ENCODE peak calls at places on chromosomes 12 and 14, in seven cellular contexts. One of them, this sample, is unnamed.

GRCh38 chr12:53495903-53496751 is 3.1 kb downstream of the MAP3K12 start:
- DNase-seq in HepG2: peak
- DNase-seq in SK-N-SH: no peak
- DNase-seq in HCT116: no peak
- DNase-seq in H1: no peak
- DNase-seq in K562: peak
- DNase-seq in GM12878: peak
- DNase-seq in this sample: no peak

GRCh38 chr12:107759410-107759809 is 1.5 kb downstream of the PRDM4 start:
- DNase-seq in K562: peak
- DNase-seq in HCT116: peak
- DNase-seq in SK-N-SH: no peak
- DNase-seq in GM12878: no peak
- DNase-seq in HepG2: peak
- DNase-seq in H1: no peak
- DNase-seq in this sample: peak

GRCh38 chr14:88849717-88850116 is 25.3 kb downstream of the TTC8 start:
- DNase-seq in SK-N-SH: no peak
- DNase-seq in K562: no peak
- DNase-seq in H1: no peak
- DNase-seq in GM12878: no peak
- DNase-seq in HepG2: no peak
- DNase-seq in HCT116: no peak
- DNase-seq in this sample: no peak

GRCh38 chr12:40689576-40689975 is 2.7 kb upstream of the CNTN1 start:
- DNase-seq in GM12878: no peak
- DNase-seq in HepG2: no peak
- DNase-seq in K562: no peak
- DNase-seq in H1: no peak
- DNase-seq in HCT116: no peak
- DNase-seq in SK-N-SH: no peak
- DNase-seq in this sample: no peak

GRCh38 chr14:48665077-48665784 is 920.9 kb downstream of the RPS29 start:
- DNase-seq in HepG2: no peak
- DNase-seq in HCT116: no peak
- DNase-seq in H1: no peak
- DNase-seq in SK-N-SH: no peak
- DNase-seq in GM12878: no peak
- DNase-seq in K562: no peak
- DNase-seq in this sample: no peak

GRCh38 chr12:65823481-65824313 is 586 bp upstream of the HMGA2 start:
- DNase-seq in HepG2: peak
- DNase-seq in H1: no peak
- DNase-seq in SK-N-SH: peak
- DNase-seq in HCT116: peak
- DNase-seq in K562: no peak
- DNase-seq in GM12878: no peak
- DNase-seq in this sample: peak

GRCh38 chr12:67434653-67435375 is 165.7 kb downstream of the CAND1 start:
- DNase-seq in HepG2: peak
- DNase-seq in SK-N-SH: no peak
- DNase-seq in K562: no peak
- DNase-seq in GM12878: no peak
- DNase-seq in HCT116: no peak
- DNase-seq in H1: no peak
- DNase-seq in this sample: no peak

GRCh38 chr14:68966872-68967301 is 12.2 kb downstream of the ACTN1 start:
- DNase-seq in HepG2: no peak
- DNase-seq in SK-N-SH: peak
- DNase-seq in HCT116: no peak
- DNase-seq in K562: peak
- DNase-seq in H1: no peak
- DNase-seq in GM12878: no peak
- DNase-seq in this sample: no peak

GRCh38 chr14:103281496-103282231 is 52.4 kb upstream of the EIF5 start:
- DNase-seq in GM12878: no peak
- DNase-seq in HCT116: no peak
- DNase-seq in K562: peak
- DNase-seq in HepG2: peak
- DNase-seq in H1: no peak
- DNase-seq in SK-N-SH: peak
- DNase-seq in this sample: peak

GRCh38 chr12:72543777-72544467 is 271.8 kb downstream of the TRHDE start:
- DNase-seq in HepG2: no peak
- DNase-seq in HCT116: no peak
- DNase-seq in H1: no peak
- DNase-seq in SK-N-SH: no peak
- DNase-seq in K562: no peak
- DNase-seq in GM12878: no peak
- DNase-seq in this sample: no peak

GRCh38 chr12:52798671-52799497 is 3.0 kb upstream of the KRT3 start:
- DNase-seq in GM12878: no peak
- DNase-seq in SK-N-SH: no peak
- DNase-seq in K562: no peak
- DNase-seq in HepG2: no peak
- DNase-seq in H1: no peak
- DNase-seq in HCT116: peak
- DNase-seq in this sample: no peak

GRCh38 chr14:66281036-66281776 is 205.0 kb upstream of the CCDC196 start:
- DNase-seq in K562: no peak
- DNase-seq in H1: no peak
- DNase-seq in SK-N-SH: no peak
- DNase-seq in HepG2: no peak
- DNase-seq in GM12878: no peak
- DNase-seq in HCT116: no peak
- DNase-seq in this sample: no peak

GRCh38 chr12:18158774-18159557 is 69.0 kb upstream of the RERGL start:
- DNase-seq in H1: no peak
- DNase-seq in K562: peak
- DNase-seq in HepG2: peak
- DNase-seq in SK-N-SH: peak
- DNase-seq in GM12878: no peak
- DNase-seq in HCT116: no peak
- DNase-seq in this sample: peak

GRCh38 chr14:24074625-24075484 is 3.5 kb downstream of the CPNE6 start:
- DNase-seq in SK-N-SH: no peak
- DNase-seq in HepG2: no peak
- DNase-seq in GM12878: no peak
- DNase-seq in K562: no peak
- DNase-seq in H1: no peak
- DNase-seq in HCT116: no peak
- DNase-seq in this sample: no peak

GRCh38 chr12:88946377-88946997 is 366.2 kb upstream of the KITLG start:
- DNase-seq in GM12878: no peak
- DNase-seq in K562: no peak
- DNase-seq in HCT116: peak
- DNase-seq in H1: no peak
- DNase-seq in SK-N-SH: no peak
- DNase-seq in HepG2: no peak
- DNase-seq in this sample: peak

GRCh38 chr14:63759454-63759853 is 31.6 kb upstream of the SGPP1 start:
- DNase-seq in K562: no peak
- DNase-seq in H1: no peak
- DNase-seq in HCT116: no peak
- DNase-seq in GM12878: peak
- DNase-seq in SK-N-SH: no peak
- DNase-seq in HepG2: no peak
- DNase-seq in this sample: no peak

GRCh38 chr14:84084056-84084590 is 1445.8 kb upstream of the FLRT2 start:
- DNase-seq in H1: no peak
- DNase-seq in K562: no peak
- DNase-seq in SK-N-SH: no peak
- DNase-seq in GM12878: no peak
- DNase-seq in HCT116: no peak
- DNase-seq in HepG2: no peak
- DNase-seq in this sample: no peak

GRCh38 chr12:51910168-51910567 is 2.9 kb downstream of the ACVRL1 start:
- DNase-seq in H1: no peak
- DNase-seq in GM12878: no peak
- DNase-seq in HCT116: no peak
- DNase-seq in HepG2: no peak
- DNase-seq in K562: no peak
- DNase-seq in SK-N-SH: no peak
- DNase-seq in this sample: no peak

GRCh38 chr12:100794441-100795192 is at the start of gene ANO4:
- DNase-seq in K562: no peak
- DNase-seq in HepG2: no peak
- DNase-seq in H1: no peak
- DNase-seq in HCT116: no peak
- DNase-seq in GM12878: no peak
- DNase-seq in SK-N-SH: peak
- DNase-seq in this sample: peak

GRCh38 chr14:93375673-93376156 is 28.7 kb downstream of the COX8C start:
- DNase-seq in HepG2: no peak
- DNase-seq in HCT116: no peak
- DNase-seq in H1: no peak
- DNase-seq in GM12878: peak
- DNase-seq in SK-N-SH: no peak
- DNase-seq in K562: no peak
- DNase-seq in this sample: no peak

GRCh38 chr12:115998119-115998633 is 279.3 kb downstream of the MED13L start:
- DNase-seq in HepG2: peak
- DNase-seq in H1: peak
- DNase-seq in SK-N-SH: peak
- DNase-seq in HCT116: peak
- DNase-seq in GM12878: no peak
- DNase-seq in K562: peak
- DNase-seq in this sample: no peak

GRCh38 chr12:88336071-88336768 is 194.1 kb downstream of the TMTC3 start:
- DNase-seq in HepG2: no peak
- DNase-seq in H1: no peak
- DNase-seq in SK-N-SH: no peak
- DNase-seq in K562: no peak
- DNase-seq in GM12878: no peak
- DNase-seq in HCT116: no peak
- DNase-seq in this sample: no peak

GRCh38 chr12:98172304-98172703 is 343.1 kb upstream of the TMPO start:
- DNase-seq in H1: no peak
- DNase-seq in HCT116: no peak
- DNase-seq in HepG2: no peak
- DNase-seq in GM12878: no peak
- DNase-seq in K562: no peak
- DNase-seq in SK-N-SH: no peak
- DNase-seq in this sample: no peak

DNA sequence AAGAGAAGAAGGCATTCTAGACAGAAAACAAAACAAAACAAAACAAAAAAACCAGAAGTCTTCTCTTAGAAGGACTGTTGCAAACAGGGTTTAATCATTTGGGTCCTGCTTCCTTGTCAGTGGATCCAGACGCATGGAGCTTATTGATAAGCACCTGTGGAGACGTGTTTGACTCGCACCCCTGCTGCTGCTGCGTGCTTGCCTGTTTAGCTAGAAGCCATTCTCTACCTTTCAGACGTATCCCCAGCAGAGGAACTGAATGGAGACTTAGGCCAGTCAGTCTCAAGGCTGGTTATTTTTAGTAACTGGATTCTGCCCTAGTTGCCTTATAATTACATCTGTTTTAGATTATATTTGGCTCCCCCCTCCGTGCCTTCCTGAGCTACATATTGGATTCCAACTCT is 186.1 kb upstream of the EEA1 start:
- DNase-seq in K562: peak
- DNase-seq in SK-N-SH: peak
- DNase-seq in H1: no peak
- DNase-seq in HepG2: no peak
- DNase-seq in GM12878: no peak
- DNase-seq in HCT116: no peak
- DNase-seq in this sample: no peak
- TF ChIP-seq JUND in K562: peak
- TF ChIP-seq JUND in SK-N-SH: no peak
- TF ChIP-seq JUND in H1: no peak
- TF ChIP-seq JUND in HepG2: no peak
- TF ChIP-seq JUND in GM12878: no peak
- TF ChIP-seq JUND in HCT116: no peak
- TF ChIP-seq JUND in this sample: no peak

DNA sequence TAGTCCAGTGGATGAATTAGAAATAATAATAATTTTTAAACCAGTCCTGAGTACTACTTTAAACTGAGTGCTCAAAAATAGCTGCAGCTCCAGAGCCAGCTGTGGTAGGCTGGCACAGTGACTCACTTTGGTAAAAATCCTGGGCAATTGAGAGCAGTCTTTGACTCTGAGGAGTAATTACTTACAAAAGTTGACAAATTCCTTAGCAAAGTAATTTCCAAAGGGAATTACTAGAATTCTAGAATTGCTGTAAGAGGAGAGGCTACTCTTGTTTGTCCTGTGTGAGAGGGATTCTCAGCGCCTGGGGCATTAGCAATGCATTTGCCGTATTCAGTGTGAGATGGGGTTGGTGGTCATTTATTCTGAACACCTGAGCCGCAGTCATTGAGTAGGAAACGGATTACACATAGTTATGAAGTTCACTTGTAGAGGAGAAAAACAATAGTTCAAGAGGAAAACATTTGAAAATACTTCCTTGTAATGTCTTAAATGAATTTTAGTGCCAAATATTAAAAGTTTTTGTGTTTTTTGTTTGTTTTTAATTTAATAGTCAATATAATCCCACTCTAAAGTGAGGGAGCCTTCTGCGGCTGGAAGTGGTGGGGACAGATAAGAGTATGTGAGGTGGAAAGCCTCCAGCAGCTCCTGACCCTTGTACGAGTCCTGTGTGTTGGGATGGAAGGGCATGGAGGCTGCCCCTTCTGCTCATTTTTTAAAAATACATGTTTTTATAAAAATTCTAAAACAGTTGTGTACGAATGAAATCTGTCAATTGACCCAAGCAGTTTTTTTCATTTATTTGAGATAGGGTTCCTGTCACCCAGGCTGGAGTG is 41.9 kb downstream of the EID3 start:
- DNase-seq in K562: no peak
- DNase-seq in SK-N-SH: no peak
- DNase-seq in HepG2: no peak
- DNase-seq in HCT116: no peak
- DNase-seq in GM12878: no peak
- DNase-seq in H1: no peak
- DNase-seq in this sample: no peak
- TF ChIP-seq JUND in K562: no peak
- TF ChIP-seq JUND in SK-N-SH: no peak
- TF ChIP-seq JUND in HepG2: no peak
- TF ChIP-seq JUND in HCT116: no peak
- TF ChIP-seq JUND in GM12878: no peak
- TF ChIP-seq JUND in H1: no peak
- TF ChIP-seq JUND in this sample: no peak

GRCh38 chr12:129885287-129885686 is 18.5 kb downstream of the TMEM132D start:
- DNase-seq in HepG2: no peak
- DNase-seq in K562: no peak
- DNase-seq in H1: no peak
- DNase-seq in GM12878: no peak
- DNase-seq in SK-N-SH: no peak
- DNase-seq in HCT116: no peak
- DNase-seq in this sample: no peak

GRCh38 chr12:129886541-129886940 is 17.3 kb downstream of the TMEM132D start:
- DNase-seq in GM12878: no peak
- DNase-seq in HepG2: no peak
- DNase-seq in H1: no peak
- DNase-seq in SK-N-SH: no peak
- DNase-seq in HCT116: no peak
- DNase-seq in K562: no peak
- DNase-seq in this sample: no peak

GRCh38 chr12:129887047-129887568 is 16.7 kb downstream of the TMEM132D start:
- DNase-seq in HCT116: no peak
- DNase-seq in SK-N-SH: no peak
- DNase-seq in GM12878: no peak
- DNase-seq in HepG2: no peak
- DNase-seq in K562: no peak
- DNase-seq in H1: no peak
- DNase-seq in this sample: peak
- TF ChIP-seq JUND in HCT116: no peak
- TF ChIP-seq JUND in SK-N-SH: no peak
- TF ChIP-seq JUND in GM12878: no peak
- TF ChIP-seq JUND in HepG2: no peak
- TF ChIP-seq JUND in K562: no peak
- TF ChIP-seq JUND in H1: no peak
- TF ChIP-seq JUND in this sample: no peak

GRCh38 chr14:32256606-32257005 is 53.5 kb upstream of the RNU6-8 start:
- DNase-seq in HepG2: no peak
- DNase-seq in H1: no peak
- DNase-seq in K562: no peak
- DNase-seq in GM12878: no peak
- DNase-seq in SK-N-SH: no peak
- DNase-seq in HCT116: no peak
- DNase-seq in this sample: no peak
- TF ChIP-seq JUND in HepG2: no peak
- TF ChIP-seq JUND in H1: no peak
- TF ChIP-seq JUND in K562: no peak
- TF ChIP-seq JUND in GM12878: no peak
- TF ChIP-seq JUND in SK-N-SH: no peak
- TF ChIP-seq JUND in HCT116: no peak
- TF ChIP-seq JUND in this sample: no peak